ENCODE peak calls at places on chromosomes 11 and 22, in eight cellular contexts. W is IMR-90, C is Peyer's patch, L is stomach, B is HepG2, Y is right lobe of liver, U is transverse colon, Q is esophagus muscularis mucosa. A is an unnamed sample. For H3K27me3, the result is how much of the 10 kb centered on the place peaks cover.

GRCh38 chr22:45170001-45170466 is 6.3 kb downstream of the NUP50 start:
- DNase-seq in Q (no peak), B (no peak), Y (no peak), U (no peak), W (peak), C (no peak), L (no peak), A (peak)

GRCh38 chr11:13831707-13832106 is 130.8 kb upstream of the SPON1 start:
- DNase-seq in L (no peak), Q (peak), W (no peak), C (no peak), B (no peak), U (no peak), Y (no peak), A (no peak)

GRCh38 chr11:85472953-85473352 is 154.2 kb downstream of the DLG2 start:
- DNase-seq in Y (no peak), B (no peak), C (no peak), Q (no peak), W (no peak), U (no peak), L (no peak), A (no peak)

GRCh38 chr11:68770781-68771180 is 19.5 kb upstream of the TESMIN start:
- DNase-seq in Q (no peak), W (no peak), L (no peak), U (no peak), C (no peak), Y (no peak), B (no peak), A (no peak)

GRCh38 chr11:64546600-64546999 is 44.4 kb upstream of the SLC22A12 start:
- DNase-seq in Y (no peak), Q (no peak), W (no peak), C (no peak), U (no peak), L (no peak), B (no peak), A (no peak)

GRCh38 chr22:24725736-24726135 is 48.8 kb downstream of the PIWIL3 start:
- DNase-seq in C (no peak), Q (no peak), U (no peak), B (no peak), Y (no peak), L (no peak), W (no peak), A (no peak)

GRCh38 chr11:118612378-118612777 is 5.0 kb downstream of the PHLDB1 start:
- DNase-seq in B (no peak), C (peak), L (no peak), Q (no peak), Y (peak), W (peak), U (no peak), A (no peak)

GRCh38 chr22:32712644-32713355 is 88.7 kb upstream of the TIMP3 start:
- DNase-seq in L (no peak), Y (no peak), U (no peak), C (no peak), Q (no peak), W (no peak), B (no peak), A (no peak)

GRCh38 chr11:45409587-45409986 is 123.4 kb upstream of the SYT13 start:
- DNase-seq in C (no peak), W (no peak), L (no peak), Q (no peak), Y (no peak), B (no peak), U (no peak), A (no peak)

GRCh38 chr11:117096140-117096972 is 1.9 kb downstream of the SIK3 start:
- DNase-seq in U (peak), Q (no peak), Y (peak), W (no peak), L (no peak), B (peak), C (no peak), A (no peak)

GRCh38 chr11:123083623-123084029 is 21.7 kb upstream of the HSPA8 start:
- DNase-seq in L (peak), Q (peak), Y (peak), W (peak), U (peak), B (peak), C (peak), A (peak)

GRCh38 chr11:12756101-12756500 is 81.9 kb downstream of the TEAD1 start:
- DNase-seq in W (no peak), Q (no peak), L (no peak), C (no peak), U (no peak), B (no peak), Y (no peak), A (no peak)

GRCh38 chr11:130478881-130479280 is 30.4 kb downstream of the ADAMTS15 start:
- DNase-seq in W (peak), U (no peak), Q (no peak), Y (no peak), L (no peak), C (no peak), B (no peak), A (no peak)

GRCh38 chr11:71155846-71156245 is 96.5 kb downstream of the SHANK2 start:
- DNase-seq in Q (peak), L (no peak), W (no peak), Y (no peak), C (no peak), U (no peak), B (no peak), A (no peak)

GRCh38 chr11:117191680-117192400 is 7.3 kb upstream of the TAGLN start:
- DNase-seq in L (no peak), Y (no peak), B (no peak), C (no peak), W (no peak), U (no peak), Q (no peak), A (no peak)

GRCh38 chr22:19537941-19538488 is 13.8 kb upstream of the CLDN5 start:
- DNase-seq in U (no peak), W (no peak), Q (no peak), L (no peak), C (no peak), B (no peak), Y (no peak), A (no peak)

GRCh38 chr11:132589802-132590201 is 942.5 kb downstream of the OPCML start:
- DNase-seq in U (no peak), Y (no peak), W (no peak), C (no peak), B (no peak), L (no peak), Q (peak), A (no peak)

DNA sequence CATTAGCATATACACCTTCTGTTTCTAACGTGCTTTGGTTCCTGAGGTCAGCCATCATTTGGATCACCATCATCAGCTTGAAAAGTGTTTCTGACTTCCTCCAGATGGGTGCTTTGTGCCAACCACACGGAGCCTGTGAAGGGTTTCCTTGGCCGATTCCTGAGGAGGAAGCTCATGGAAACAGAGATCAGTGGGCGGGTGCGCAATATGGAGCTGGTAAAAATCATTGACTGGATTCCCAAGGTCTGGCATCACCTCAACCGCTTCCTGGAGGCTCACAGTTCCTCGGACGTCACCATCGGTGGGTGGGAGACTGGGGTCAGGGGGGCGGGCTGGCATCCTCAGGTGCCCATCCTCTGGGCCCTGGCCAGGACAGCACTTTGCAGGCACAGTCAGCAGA is 54.8 kb downstream of the DBX1 start:
- DNase-seq in Y (no peak), L (no peak), B (no peak), U (no peak), W (no peak), C (no peak), Q (no peak), A (no peak)
- H3K27me3 ChIP-seq in Y (under half), L (under half), B (under half), U (under half), W (under half), C (under half), Q (under half), A (under half)

GRCh38 chr11:812390-812789 is 2.6 kb downstream of the RPLP2 start:
- DNase-seq in C (no peak), W (no peak), U (no peak), B (no peak), L (no peak), Y (no peak), Q (no peak), A (no peak)

GRCh38 chr11:811446-812245 is 1.9 kb downstream of the RPLP2 start:
- DNase-seq in U (no peak), Q (no peak), L (no peak), C (no peak), W (no peak), B (no peak), Y (no peak), A (no peak)

GRCh38 chr11:810040-810567 is 337 bp downstream of the RPLP2 start:
- DNase-seq in Y (no peak), L (no peak), B (no peak), C (no peak), U (no peak), W (no peak), Q (no peak), A (no peak)

GRCh38 chr11:809287-810039 is at the start of gene RPLP2:
- DNase-seq in Y (peak), L (peak), B (peak), U (peak), Q (peak), C (peak), W (peak), A (peak)

GRCh38 chr11:808427-809286 is 1.1 kb upstream of the RPLP2 start:
- DNase-seq in U (peak), Y (no peak), W (no peak), Q (no peak), B (peak), C (no peak), L (no peak), A (no peak)
- TF ChIP-seq POLR2A in U (no peak), Y (no peak), W (no peak), Q (no peak), B (no peak), C (no peak), L (no peak), A (no peak)

GRCh38 chr22:39664485-39665200 is 94.1 kb downstream of the CACNA1I start:
- DNase-seq in L (no peak), U (peak), C (no peak), W (no peak), B (no peak), Q (no peak), Y (no peak), A (no peak)
- H3K4me3 ChIP-seq in L (peak), U (no peak), C (no peak), W (no peak), B (no peak), Q (no peak), Y (no peak), A (no peak)

GRCh38 chr22:28044546-28045173 is 125.6 kb upstream of the PITPNB start:
- DNase-seq in C (no peak), Q (no peak), L (no peak), B (no peak), Y (no peak), U (no peak), W (no peak), A (no peak)
- H3K27me3 ChIP-seq in C (under half), Q (under half), L (under half), B (under half), Y (under half), U (under half), W (under half), A (under half)

DNA sequence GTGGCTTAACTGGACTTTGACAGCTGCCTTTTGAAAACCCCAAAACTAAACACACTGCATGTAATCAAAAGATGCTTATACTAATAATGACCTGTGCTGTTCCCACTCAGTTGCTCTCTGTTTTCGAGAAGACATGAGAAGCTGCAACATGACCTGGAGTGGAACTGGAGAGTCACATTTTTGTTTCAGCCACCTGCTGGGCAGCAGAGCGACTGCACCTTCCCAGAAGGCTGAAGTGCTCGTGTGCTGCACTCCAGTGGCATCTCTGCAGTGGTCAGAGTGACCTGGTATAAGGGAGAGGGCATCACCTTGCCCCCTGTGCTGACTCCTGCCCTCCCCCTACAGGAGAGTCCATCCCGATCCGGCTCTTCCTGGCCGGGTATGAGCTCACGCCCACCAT is 8.6 kb downstream of the THYN1 start:
- DNase-seq in Q (no peak), U (no peak), C (no peak), L (no peak), Y (no peak), W (peak), B (peak), A (no peak)
- TF ChIP-seq POLR2A in Q (no peak), U (no peak), C (no peak), L (no peak), Y (no peak), W (no peak), B (no peak), A (no peak)

DNA sequence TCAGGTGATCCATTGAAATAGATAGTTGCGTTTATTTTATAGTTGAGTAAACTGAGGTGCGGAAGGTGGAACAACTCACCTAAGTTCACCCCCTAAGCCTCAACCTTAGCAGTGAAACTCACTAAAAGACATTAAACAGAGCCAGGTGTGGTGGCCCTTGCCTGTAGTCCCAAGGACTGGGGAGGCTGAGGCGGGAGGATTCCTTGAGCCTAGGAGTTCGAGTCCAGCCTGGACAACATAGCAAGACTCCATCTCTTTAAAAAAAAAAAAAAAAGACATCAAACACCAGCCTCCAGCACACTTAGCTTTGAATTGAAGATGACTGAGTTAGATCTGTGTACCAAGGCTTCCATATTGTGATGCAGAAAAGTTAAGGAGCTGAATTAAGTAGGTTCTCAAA is 845 bp upstream of the RAB36 start:
- DNase-seq in W (no peak), L (no peak), Y (no peak), Q (no peak), C (no peak), B (no peak), U (no peak), A (no peak)
- H3K4me3 ChIP-seq in W (no peak), L (peak), Y (no peak), Q (peak), C (peak), B (no peak), U (no peak), A (peak)

GRCh38 chr11:124840666-124841065 is 24.6 kb upstream of the ROBO3 start:
- DNase-seq in C (no peak), L (no peak), Q (no peak), U (no peak), W (no peak), Y (no peak), B (no peak), A (no peak)
- H3K27me3 ChIP-seq in C (under half), L (half or more), Q (half or more), U (half or more), W (half or more), Y (under half), B (under half), A (half or more)

DNA sequence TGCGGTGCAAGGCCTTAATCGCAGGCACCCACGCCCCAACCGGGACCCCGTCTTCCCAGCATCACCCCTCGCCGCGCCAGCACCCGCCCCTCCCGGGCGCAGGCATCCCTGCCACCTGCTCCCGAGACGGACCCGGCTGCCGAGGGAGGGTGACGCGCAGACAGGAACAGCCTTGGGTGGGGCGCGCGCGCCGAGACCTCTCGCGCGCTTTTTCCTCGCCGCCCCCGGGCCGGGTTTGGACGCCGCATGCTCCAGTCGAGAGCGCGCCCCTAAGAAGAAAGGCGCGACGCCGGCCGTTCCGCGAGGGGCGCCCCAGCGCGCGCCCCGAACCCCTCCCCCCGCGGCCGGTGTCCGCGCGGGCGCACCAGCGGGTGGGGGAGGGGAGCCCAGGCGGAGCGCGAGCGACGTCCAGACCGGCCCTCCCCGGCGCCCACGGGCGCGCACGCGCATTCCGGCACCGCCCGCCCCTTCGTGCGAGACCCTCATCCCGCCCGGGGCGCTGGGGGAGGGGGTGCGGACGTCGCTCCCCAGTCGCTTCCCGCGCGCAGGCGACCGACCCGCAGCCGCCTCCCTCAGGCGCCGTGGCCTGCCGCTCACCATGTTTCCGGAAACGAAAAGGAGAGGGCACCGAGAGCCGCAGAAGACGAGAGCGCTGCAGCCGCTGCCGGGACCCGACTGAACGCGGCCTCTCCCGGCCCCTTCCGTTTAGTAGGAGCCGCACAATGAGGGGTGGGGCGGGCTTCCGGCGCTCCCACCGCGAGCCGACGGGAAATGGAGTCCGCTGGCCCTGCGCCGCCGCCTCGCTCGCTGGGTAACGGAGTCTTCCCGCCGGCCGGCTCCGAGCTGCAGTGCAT is at the start of gene CFL1:
- DNase-seq in C (peak), W (peak), B (peak), Q (peak), Y (peak), L (peak), U (peak), A (peak)
- TF ChIP-seq POLR2A in C (peak), W (peak), B (no peak), Q (peak), Y (peak), L (peak), U (peak), A (peak)

A was measured in adrenal gland.